ENCODE peak calls at places on chromosome 13, in ten cellular contexts. S is heart left ventricle, R is gastrocnemius medialis, N is K562, X is tibial nerve, A is GM12892, Y is A549, P is ovary, G is erythroblast, Z is stomach. L is an unnamed sample.

GRCh38 chr13:35964764-35965163 is 166.4 kb downstream of the DCLK1 start:
- DNase-seq in S (no peak), R (no peak), N (no peak), X (no peak), A (no peak), Y (peak), P (no peak), G (no peak), Z (no peak), L (no peak)

GRCh38 chr13:33363328-33363727 is 77.8 kb upstream of the STARD13 start:
- DNase-seq in S (no peak), R (no peak), N (no peak), X (peak), A (no peak), Y (no peak), P (no peak), G (no peak), Z (no peak), L (no peak)

GRCh38 chr13:23378009-23378632 is 55.4 kb downstream of the SACS start:
- DNase-seq in S (peak), R (no peak), N (no peak), X (peak), A (peak), Y (peak), P (no peak), G (no peak), Z (no peak), L (peak)

GRCh38 chr13:76216729-76217128 is 580.6 kb downstream of the LMO7 start:
- DNase-seq in S (no peak), R (no peak), N (no peak), X (no peak), A (no peak), Y (no peak), P (no peak), G (no peak), Z (no peak), L (no peak)

GRCh38 chr13:53821632-53822031 is 793.0 kb downstream of the OLFM4 start:
- DNase-seq in S (no peak), R (no peak), N (no peak), X (no peak), A (no peak), Y (no peak), P (no peak), G (no peak), Z (no peak), L (no peak)

GRCh38 chr13:101535192-101535746 is 82.8 kb downstream of the ITGBL1 start:
- DNase-seq in S (no peak), R (no peak), N (no peak), X (no peak), A (no peak), Y (no peak), P (no peak), G (no peak), Z (no peak), L (no peak)

GRCh38 chr13:32824671-32825070 is 191.6 kb upstream of the KL start:
- DNase-seq in S (no peak), R (no peak), N (no peak), X (no peak), A (no peak), Y (peak), P (no peak), G (no peak), Z (no peak), L (peak)

GRCh38 chr13:110993788-110994187 is 78.9 kb upstream of the ANKRD10 start:
- DNase-seq in S (no peak), R (no peak), N (no peak), X (no peak), A (no peak), Y (no peak), P (no peak), G (no peak), Z (no peak), L (no peak)

GRCh38 chr13:102291587-102292218 is 110.1 kb downstream of the FGF14 start:
- DNase-seq in S (no peak), R (no peak), N (no peak), X (no peak), A (no peak), Y (no peak), P (no peak), G (no peak), Z (no peak), L (no peak)

GRCh38 chr13:33798023-33798422 is 19.9 kb upstream of the RFC3 start:
- DNase-seq in S (no peak), R (no peak), N (no peak), X (no peak), A (no peak), Y (no peak), P (no peak), G (no peak), Z (no peak), L (no peak)

GRCh38 chr13:36857273-36857672 is 38.3 kb downstream of the RFXAP start:
- DNase-seq in S (no peak), R (no peak), N (no peak), X (no peak), A (no peak), Y (no peak), P (no peak), G (peak), Z (no peak), L (no peak)

GRCh38 chr13:77509221-77509620 is 26.3 kb upstream of the SCEL start:
- DNase-seq in S (no peak), R (no peak), N (no peak), X (no peak), A (no peak), Y (no peak), P (no peak), G (no peak), Z (no peak), L (no peak)

GRCh38 chr13:28657784-28658538 is 969 bp upstream of the POMP start:
- DNase-seq in S (no peak), R (no peak), N (no peak), X (no peak), A (no peak), Y (peak), P (no peak), G (peak), Z (no peak), L (no peak)

GRCh38 chr13:65964672-65965071 is 1265.5 kb downstream of the PCDH9 start:
- DNase-seq in S (no peak), R (no peak), N (no peak), X (no peak), A (no peak), Y (no peak), P (no peak), G (no peak), Z (no peak), L (no peak)

GRCh38 chr13:27304099-27304498 is 33.5 kb downstream of the RASL11A start:
- DNase-seq in S (no peak), R (no peak), N (no peak), X (no peak), A (no peak), Y (no peak), P (no peak), G (no peak), Z (no peak), L (no peak)

GRCh38 chr13:50616101-50616500 is 227.4 kb downstream of the DLEU7 start:
- DNase-seq in S (no peak), R (no peak), N (no peak), X (no peak), A (no peak), Y (no peak), P (no peak), G (no peak), Z (no peak), L (no peak)

GRCh38 chr13:25324100-25324499 is 22.7 kb downstream of the NUP58 start:
- DNase-seq in S (no peak), R (no peak), N (no peak), X (no peak), A (no peak), Y (no peak), P (no peak), G (no peak), Z (no peak), L (no peak)

GRCh38 chr13:112161441-112162301 is 94.7 kb downstream of the SOX1 start:
- DNase-seq in S (no peak), R (no peak), N (no peak), X (no peak), A (no peak), Y (no peak), P (no peak), G (no peak), Z (no peak), L (no peak)

GRCh38 chr13:70613295-70613694 is 505.0 kb upstream of the KLHL1 start:
- DNase-seq in S (no peak), R (no peak), N (no peak), X (no peak), A (no peak), Y (no peak), P (no peak), G (no peak), Z (no peak), L (no peak)

GRCh38 chr13:26872444-26873173 is 112.0 kb upstream of the GPR12 start:
- DNase-seq in S (peak), R (no peak), N (peak), X (no peak), A (no peak), Y (peak), P (no peak), G (peak), Z (peak), L (peak)

GRCh38 chr13:23550164-23550563 is 20.0 kb upstream of the TNFRSF19 start:
- DNase-seq in S (no peak), R (no peak), N (no peak), X (no peak), A (no peak), Y (no peak), P (no peak), G (no peak), Z (no peak), L (no peak)

GRCh38 chr13:106536244-106537034 is 977 bp upstream of the EFNB2 start:
- DNase-seq in S (peak), R (peak), N (peak), X (peak), A (peak), Y (peak), P (peak), G (peak), Z (peak), L (peak)
- TF ChIP-seq POLR2A in S (no peak), R (no peak), N (no peak), X (no peak), A (no peak), Y (no peak), P (no peak), G (no peak), Z (no peak), L (no peak)

DNA sequence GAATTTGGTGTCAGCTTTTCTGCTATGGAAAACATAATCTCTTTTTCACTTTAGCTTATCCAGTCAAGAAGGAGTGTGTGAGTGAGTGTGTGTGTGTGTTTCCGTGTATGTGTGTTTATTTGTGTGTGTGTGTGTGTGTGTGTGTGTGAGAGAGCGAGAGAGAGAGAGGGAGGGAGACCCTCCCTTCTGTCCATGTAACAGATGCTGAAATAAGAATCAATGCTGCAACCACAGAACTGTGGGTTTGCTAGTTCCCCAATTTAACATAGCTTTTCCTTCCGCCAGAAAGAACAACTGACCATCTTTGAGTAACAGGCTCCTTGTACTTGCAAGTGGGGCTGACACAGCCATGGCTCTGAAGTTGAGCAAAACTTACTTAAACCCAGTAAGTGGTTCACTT is 5.2 kb downstream of the LCP1 start:
- DNase-seq in S (no peak), R (no peak), N (no peak), X (peak), A (no peak), Y (no peak), P (no peak), G (peak), Z (no peak), L (no peak)
- TF ChIP-seq POLR2A in S (no peak), R (no peak), N (peak), X (no peak), A (peak), Y (no peak), P (no peak), G (no peak), Z (no peak), L (no peak)

GRCh38 chr13:79483302-79483701 is 2.3 kb downstream of the NDFIP2 start:
- DNase-seq in S (no peak), R (no peak), N (no peak), X (no peak), A (no peak), Y (no peak), P (no peak), G (no peak), Z (no peak), L (no peak)

GRCh38 chr13:79485451-79485850 is 4.5 kb downstream of the NDFIP2 start:
- DNase-seq in S (no peak), R (no peak), N (no peak), X (no peak), A (no peak), Y (no peak), P (no peak), G (peak), Z (no peak), L (no peak)

GRCh38 chr13:79486433-79487188 is 5.7 kb downstream of the NDFIP2 start:
- DNase-seq in S (no peak), R (no peak), N (no peak), X (no peak), A (no peak), Y (no peak), P (no peak), G (no peak), Z (no peak), L (no peak)

GRCh38 chr13:79482271-79482970 is 1.5 kb downstream of the NDFIP2 start:
- DNase-seq in S (no peak), R (no peak), N (no peak), X (no peak), A (no peak), Y (no peak), P (no peak), G (peak), Z (no peak), L (no peak)

DNA sequence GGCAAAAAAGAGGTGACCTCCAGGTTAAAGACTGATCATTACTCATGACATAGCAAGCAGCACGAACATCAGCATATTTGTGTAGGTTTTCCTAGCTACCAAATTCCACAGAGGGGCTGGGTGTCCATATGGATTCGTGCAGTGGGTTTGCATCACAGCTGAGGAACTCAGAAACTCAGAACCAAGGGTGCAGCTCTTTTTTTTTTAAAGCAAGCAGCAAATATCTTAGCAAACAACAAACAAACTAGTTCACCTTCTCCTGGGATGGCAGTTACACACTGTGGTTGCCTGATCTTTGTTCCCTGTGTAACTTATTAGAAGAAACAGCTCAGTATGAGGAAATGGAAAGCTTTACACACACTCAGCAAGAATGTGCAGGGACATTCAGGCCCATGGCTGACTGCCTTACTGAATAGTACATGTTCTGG is 4.1 kb downstream of the NDFIP2 start:
- DNase-seq in S (peak), R (peak), N (no peak), X (no peak), A (no peak), Y (peak), P (no peak), G (peak), Z (peak), L (no peak)
- TF ChIP-seq POLR2A in S (no peak), R (no peak), N (no peak), X (no peak), A (no peak), Y (no peak), P (no peak), G (no peak), Z (no peak), L (no peak)

GRCh38 chr13:41456768-41457588 is at the start of gene RGCC:
- DNase-seq in S (peak), R (peak), N (peak), X (peak), A (peak), Y (peak), P (peak), G (peak), Z (peak), L (no peak)
- TF ChIP-seq POLR2A in S (no peak), R (no peak), N (no peak), X (no peak), A (peak), Y (peak), P (no peak), G (no peak), Z (no peak), L (no peak)

GRCh38 chr13:44555207-44555606 is 20.9 kb downstream of the TSC22D1 start:
- DNase-seq in S (no peak), R (no peak), N (no peak), X (no peak), A (no peak), Y (no peak), P (no peak), G (no peak), Z (no peak), L (no peak)
- TF ChIP-seq POLR2A in S (no peak), R (no peak), N (no peak), X (no peak), A (no peak), Y (no peak), P (no peak), G (no peak), Z (no peak), L (no peak)

GRCh38 chr13:51811046-51811445 is 7.1 kb upstream of the DHRS12 start:
- DNase-seq in S (no peak), R (no peak), N (no peak), X (no peak), A (no peak), Y (no peak), P (no peak), G (no peak), Z (no peak), L (no peak)
- TF ChIP-seq POLR2A in S (no peak), R (no peak), N (no peak), X (no peak), A (no peak), Y (no peak), P (no peak), G (no peak), Z (no peak), L (no peak)

GRCh38 chr13:46552888-46553520 is at the start of gene LRCH1:
- DNase-seq in S (peak), R (peak), N (peak), X (peak), A (peak), Y (peak), P (peak), G (peak), Z (peak), L (peak)

GRCh38 chr13:46553521-46553885 is 533 bp downstream of the LRCH1 start:
- DNase-seq in S (no peak), R (no peak), N (peak), X (peak), A (no peak), Y (no peak), P (peak), G (peak), Z (no peak), L (no peak)

GRCh38 chr13:46555722-46556121 is 2.8 kb downstream of the LRCH1 start:
- DNase-seq in S (no peak), R (no peak), N (no peak), X (no peak), A (no peak), Y (no peak), P (no peak), G (no peak), Z (no peak), L (no peak)

GRCh38 chr13:46554971-46555370 is 2.0 kb downstream of the LRCH1 start:
- DNase-seq in S (no peak), R (no peak), N (no peak), X (no peak), A (no peak), Y (no peak), P (no peak), G (no peak), Z (no peak), L (no peak)

GRCh38 chr13:46553886-46554855 is 1.2 kb downstream of the LRCH1 start:
- DNase-seq in S (peak), R (peak), N (peak), X (peak), A (peak), Y (peak), P (peak), G (peak), Z (peak), L (peak)
- TF ChIP-seq POLR2A in S (no peak), R (no peak), N (peak), X (peak), A (peak), Y (no peak), P (no peak), G (peak), Z (no peak), L (no peak)

GRCh38 chr13:48436661-48437242 is 23.8 kb upstream of the LPAR6 start:
- DNase-seq in S (no peak), R (no peak), N (no peak), X (no peak), A (no peak), Y (no peak), P (no peak), G (no peak), Z (no peak), L (no peak)
- TF ChIP-seq POLR2A in S (no peak), R (no peak), N (no peak), X (no peak), A (no peak), Y (no peak), P (no peak), G (no peak), Z (no peak), L (no peak)

GRCh38 chr13:19601749-19602725 is 31.4 kb upstream of the MPHOSPH8 start:
- DNase-seq in S (peak), R (no peak), N (peak), X (no peak), A (peak), Y (peak), P (peak), G (peak), Z (peak), L (no peak)
- TF ChIP-seq POLR2A in S (no peak), R (no peak), N (peak), X (no peak), A (no peak), Y (peak), P (no peak), G (peak), Z (no peak), L (no peak)

L was measured in H54.